ENCODE peak calls at places on chromosomes 11 and 22, in ten cellular contexts. One of them, this sample, is unnamed.

GRCh38 chr11:6319879-6320410 is 356 bp downstream of the CAVIN3 start:
- DNase-seq in PC-9: peak; percentile 82
- DNase-seq in AG09309: peak; percentile 83
- DNase-seq in kidney: peak; percentile 97
- DNase-seq in A549: peak; percentile 82
- DNase-seq in psoas muscle: peak; percentile 92
- DNase-seq in heart right ventricle: peak; percentile 95
- DNase-seq in left lung: peak; percentile 93
- DNase-seq in CD8-positive, alpha-beta T cell: no peak
- DNase-seq in GM23338: peak; percentile 86
- DNase-seq in this sample: peak; percentile 32

GRCh38 chr11:58639103-58639502 is 16.6 kb downstream of the CNTF start:
- DNase-seq in CD8-positive, alpha-beta T cell: no peak
- DNase-seq in psoas muscle: no peak
- DNase-seq in PC-9: no peak
- DNase-seq in AG09309: no peak
- DNase-seq in left lung: no peak
- DNase-seq in kidney: no peak
- DNase-seq in heart right ventricle: no peak
- DNase-seq in A549: no peak
- DNase-seq in GM23338: no peak
- DNase-seq in this sample: no peak

GRCh38 chr11:19553683-19554333 is 158.8 kb upstream of the NAV2 start:
- DNase-seq in left lung: peak; percentile 83
- DNase-seq in CD8-positive, alpha-beta T cell: peak; percentile 52
- DNase-seq in kidney: peak; percentile 88
- DNase-seq in psoas muscle: peak; percentile 88
- DNase-seq in heart right ventricle: peak; percentile 78
- DNase-seq in GM23338: peak; percentile 93
- DNase-seq in A549: peak; percentile 67
- DNase-seq in PC-9: peak; percentile 81
- DNase-seq in AG09309: peak; percentile 13
- DNase-seq in this sample: peak; percentile 50

GRCh38 chr11:87212891-87213290 is 175.2 kb downstream of the TMEM135 start:
- DNase-seq in heart right ventricle: no peak
- DNase-seq in GM23338: no peak
- DNase-seq in CD8-positive, alpha-beta T cell: no peak
- DNase-seq in kidney: no peak
- DNase-seq in psoas muscle: no peak
- DNase-seq in AG09309: peak; percentile 8
- DNase-seq in A549: no peak
- DNase-seq in left lung: no peak
- DNase-seq in PC-9: no peak
- DNase-seq in this sample: no peak

GRCh38 chr11:100876826-100877545 is 189.9 kb downstream of the ARHGAP42 start:
- DNase-seq in kidney: no peak
- DNase-seq in heart right ventricle: peak; percentile 20
- DNase-seq in AG09309: peak; percentile 88
- DNase-seq in A549: peak; percentile 27
- DNase-seq in GM23338: peak; percentile 28
- DNase-seq in left lung: no peak
- DNase-seq in psoas muscle: no peak
- DNase-seq in PC-9: no peak
- DNase-seq in CD8-positive, alpha-beta T cell: no peak
- DNase-seq in this sample: no peak

GRCh38 chr22:46256358-46256958 is 6.4 kb upstream of the CDPF1 start:
- DNase-seq in AG09309: no peak
- DNase-seq in kidney: no peak
- DNase-seq in heart right ventricle: no peak
- DNase-seq in psoas muscle: no peak
- DNase-seq in A549: no peak
- DNase-seq in GM23338: no peak
- DNase-seq in CD8-positive, alpha-beta T cell: no peak
- DNase-seq in PC-9: no peak
- DNase-seq in left lung: no peak
- DNase-seq in this sample: no peak

GRCh38 chr11:45048870-45049825 is 97.3 kb upstream of the PRDM11 start:
- DNase-seq in psoas muscle: no peak
- DNase-seq in heart right ventricle: peak; percentile 71
- DNase-seq in A549: no peak
- DNase-seq in AG09309: no peak
- DNase-seq in kidney: no peak
- DNase-seq in GM23338: no peak
- DNase-seq in left lung: no peak
- DNase-seq in CD8-positive, alpha-beta T cell: no peak
- DNase-seq in PC-9: no peak
- DNase-seq in this sample: no peak

GRCh38 chr11:73866095-73866579 is 10.5 kb downstream of the COA4 start:
- DNase-seq in left lung: no peak
- DNase-seq in A549: no peak
- DNase-seq in AG09309: no peak
- DNase-seq in kidney: no peak
- DNase-seq in PC-9: no peak
- DNase-seq in heart right ventricle: no peak
- DNase-seq in CD8-positive, alpha-beta T cell: no peak
- DNase-seq in psoas muscle: no peak
- DNase-seq in GM23338: no peak
- DNase-seq in this sample: no peak

GRCh38 chr11:117256573-117256972 is 24.1 kb downstream of the RNF214 start:
- DNase-seq in A549: no peak
- DNase-seq in GM23338: no peak
- DNase-seq in heart right ventricle: no peak
- DNase-seq in AG09309: no peak
- DNase-seq in CD8-positive, alpha-beta T cell: no peak
- DNase-seq in left lung: no peak
- DNase-seq in psoas muscle: no peak
- DNase-seq in PC-9: no peak
- DNase-seq in kidney: no peak
- DNase-seq in this sample: no peak

GRCh38 chr11:126990716-126991480 is 9.7 kb downstream of the KIRREL3 start:
- DNase-seq in psoas muscle: no peak
- DNase-seq in left lung: no peak
- DNase-seq in heart right ventricle: no peak
- DNase-seq in GM23338: no peak
- DNase-seq in AG09309: no peak
- DNase-seq in kidney: no peak
- DNase-seq in CD8-positive, alpha-beta T cell: no peak
- DNase-seq in A549: no peak
- DNase-seq in PC-9: no peak
- DNase-seq in this sample: no peak

GRCh38 chr11:70020336-70021214 is 57.5 kb upstream of the ANO1 start:
- DNase-seq in heart right ventricle: peak; percentile 53
- DNase-seq in AG09309: no peak
- DNase-seq in PC-9: no peak
- DNase-seq in CD8-positive, alpha-beta T cell: no peak
- DNase-seq in psoas muscle: no peak
- DNase-seq in kidney: no peak
- DNase-seq in left lung: no peak
- DNase-seq in A549: no peak
- DNase-seq in GM23338: no peak
- DNase-seq in this sample: no peak

DNA sequence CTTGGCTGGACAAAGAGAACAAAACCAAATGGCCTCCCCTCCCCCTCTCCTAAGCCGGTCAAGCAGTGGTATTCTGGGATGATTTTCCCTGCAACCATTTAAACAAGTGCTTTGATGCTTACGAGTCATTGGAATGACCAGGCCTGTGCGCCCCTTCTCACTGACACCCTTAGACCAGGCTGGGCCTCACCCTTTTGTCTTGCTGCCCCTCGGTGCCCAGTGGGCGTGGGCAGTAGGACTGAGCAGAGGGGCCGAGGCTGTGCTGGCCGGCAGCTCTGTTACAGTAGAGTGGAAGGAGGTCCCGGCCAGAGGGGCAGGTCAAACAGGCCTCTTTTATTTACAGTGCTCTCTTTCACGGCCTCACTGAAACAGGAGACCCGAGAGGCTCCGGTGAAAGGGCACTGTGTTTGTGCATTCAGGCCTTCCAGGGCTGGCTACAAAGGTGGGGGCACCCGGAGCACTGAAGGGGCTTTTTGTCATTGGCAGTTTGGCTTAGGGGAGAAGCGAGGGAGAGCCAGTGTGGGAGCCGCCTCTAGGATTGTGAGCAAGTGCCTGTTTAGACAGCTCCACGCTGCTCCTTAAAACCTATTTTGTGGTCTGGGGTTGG is 32.4 kb downstream of the ZBTB16 start:
- DNase-seq in left lung: no peak
- DNase-seq in kidney: no peak
- DNase-seq in CD8-positive, alpha-beta T cell: no peak
- DNase-seq in heart right ventricle: no peak
- DNase-seq in AG09309: no peak
- DNase-seq in GM23338: no peak
- DNase-seq in psoas muscle: peak; percentile 48
- DNase-seq in A549: no peak
- DNase-seq in PC-9: no peak
- DNase-seq in this sample: no peak
- H3K4me3 ChIP-seq in left lung: no peak overlapping the region
- H3K4me3 ChIP-seq in kidney: no peak overlapping the region
- H3K4me3 ChIP-seq in CD8-positive, alpha-beta T cell: no peak overlapping the region
- H3K4me3 ChIP-seq in heart right ventricle: no peak overlapping the region
- H3K4me3 ChIP-seq in AG09309: no peak overlapping the region
- H3K4me3 ChIP-seq in GM23338: no peak overlapping the region
- H3K4me3 ChIP-seq in psoas muscle: peak overlapping the region; percentile 33
- H3K4me3 ChIP-seq in A549: no peak overlapping the region
- H3K4me3 ChIP-seq in PC-9: no peak overlapping the region
- H3K4me3 ChIP-seq in this sample: no peak overlapping the region

GRCh38 chr11:66002648-66003225 is 434 bp downstream of the BANF1 start:
- DNase-seq in psoas muscle: peak; percentile 91
- DNase-seq in PC-9: peak; percentile 70
- DNase-seq in A549: peak; percentile 52
- DNase-seq in AG09309: no peak
- DNase-seq in heart right ventricle: peak; percentile 48
- DNase-seq in kidney: no peak
- DNase-seq in CD8-positive, alpha-beta T cell: no peak
- DNase-seq in GM23338: peak; percentile 39
- DNase-seq in left lung: peak; percentile 92
- DNase-seq in this sample: no peak
- TF ChIP-seq CTCF in psoas muscle: no peak
- TF ChIP-seq CTCF in PC-9: no peak
- TF ChIP-seq CTCF in A549: peak; percentile 21
- TF ChIP-seq CTCF in AG09309: no peak
- TF ChIP-seq CTCF in heart right ventricle: peak; percentile 43
- TF ChIP-seq CTCF in kidney: peak; percentile 5
- TF ChIP-seq CTCF in CD8-positive, alpha-beta T cell: no peak
- TF ChIP-seq CTCF in GM23338: peak; percentile 14
- TF ChIP-seq CTCF in left lung: no peak
- TF ChIP-seq CTCF in this sample: peak; percentile 19

DNA sequence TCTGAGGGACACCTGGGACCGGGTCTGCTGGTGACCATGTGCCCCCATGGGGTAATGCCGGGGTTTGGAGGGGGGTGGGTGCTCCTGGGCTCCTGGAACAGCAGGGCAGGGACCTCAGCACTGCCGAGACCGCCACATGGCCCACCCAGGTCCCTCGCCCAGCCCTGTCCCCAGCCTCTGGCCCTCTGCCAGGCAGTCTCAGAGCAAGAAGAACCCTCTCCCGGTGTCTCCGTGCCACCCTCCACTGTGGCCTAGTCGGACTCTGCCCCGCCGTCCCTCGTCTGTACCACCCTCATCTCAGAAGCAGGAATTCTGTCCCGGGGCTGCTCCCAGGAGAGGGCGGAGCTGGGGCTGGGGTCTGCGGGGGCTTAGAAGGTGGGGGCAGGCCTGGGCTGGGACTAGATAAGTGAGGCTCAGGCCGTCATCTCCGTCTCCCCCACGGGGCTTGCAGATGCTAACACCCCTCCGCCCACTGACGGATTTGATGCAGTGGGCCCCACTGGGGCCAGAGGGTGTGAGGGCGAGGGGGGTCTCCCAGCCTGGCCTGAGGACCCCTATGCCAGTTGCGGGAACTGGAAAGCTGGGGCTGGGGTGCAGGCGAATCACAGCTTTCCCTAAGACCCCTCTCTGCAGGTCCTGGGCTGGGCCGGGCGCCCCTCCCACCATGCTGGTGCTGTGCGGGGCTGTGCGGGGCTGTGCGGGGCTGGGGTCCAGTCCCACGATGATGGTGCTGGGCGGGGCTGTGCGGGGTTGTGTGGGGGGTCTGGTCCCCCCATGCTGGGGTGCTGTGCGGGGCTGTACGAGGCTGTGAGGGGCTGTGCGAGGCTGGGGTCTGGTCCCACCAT is 1.1 kb downstream of the MUC5AC start:
- DNase-seq in kidney: peak; percentile 62
- DNase-seq in heart right ventricle: no peak
- DNase-seq in CD8-positive, alpha-beta T cell: no peak
- DNase-seq in PC-9: no peak
- DNase-seq in left lung: peak; percentile 69
- DNase-seq in psoas muscle: peak; percentile 44
- DNase-seq in A549: no peak
- DNase-seq in AG09309: no peak
- DNase-seq in GM23338: no peak
- DNase-seq in this sample: no peak
- H3K4me3 ChIP-seq in kidney: no peak overlapping the region
- H3K4me3 ChIP-seq in heart right ventricle: no peak overlapping the region
- H3K4me3 ChIP-seq in CD8-positive, alpha-beta T cell: no peak overlapping the region
- H3K4me3 ChIP-seq in PC-9: no peak overlapping the region
- H3K4me3 ChIP-seq in left lung: no peak overlapping the region
- H3K4me3 ChIP-seq in psoas muscle: no peak overlapping the region
- H3K4me3 ChIP-seq in A549: no peak overlapping the region
- H3K4me3 ChIP-seq in AG09309: no peak overlapping the region
- H3K4me3 ChIP-seq in GM23338: no peak overlapping the region
- H3K4me3 ChIP-seq in this sample: no peak overlapping the region

GRCh38 chr11:11374358-11375148 is 21.5 kb upstream of the CSNK2A3 start:
- DNase-seq in heart right ventricle: no peak
- DNase-seq in GM23338: no peak
- DNase-seq in A549: no peak
- DNase-seq in psoas muscle: no peak
- DNase-seq in left lung: no peak
- DNase-seq in kidney: no peak
- DNase-seq in CD8-positive, alpha-beta T cell: no peak
- DNase-seq in AG09309: no peak
- DNase-seq in PC-9: no peak
- DNase-seq in this sample: no peak

GRCh38 chr11:11370263-11371060 is 17.4 kb upstream of the CSNK2A3 start:
- DNase-seq in PC-9: no peak
- DNase-seq in CD8-positive, alpha-beta T cell: no peak
- DNase-seq in psoas muscle: no peak
- DNase-seq in kidney: no peak
- DNase-seq in heart right ventricle: no peak
- DNase-seq in A549: no peak
- DNase-seq in GM23338: no peak
- DNase-seq in left lung: no peak
- DNase-seq in AG09309: no peak
- DNase-seq in this sample: peak; percentile 12

GRCh38 chr11:11372461-11372860 is 19.4 kb upstream of the CSNK2A3 start:
- DNase-seq in psoas muscle: no peak
- DNase-seq in PC-9: no peak
- DNase-seq in AG09309: no peak
- DNase-seq in left lung: no peak
- DNase-seq in heart right ventricle: no peak
- DNase-seq in GM23338: no peak
- DNase-seq in kidney: no peak
- DNase-seq in A549: no peak
- DNase-seq in CD8-positive, alpha-beta T cell: no peak
- DNase-seq in this sample: no peak

GRCh38 chr11:11378184-11378940 is 25.3 kb upstream of the CSNK2A3 start:
- DNase-seq in left lung: no peak
- DNase-seq in psoas muscle: no peak
- DNase-seq in heart right ventricle: no peak
- DNase-seq in GM23338: no peak
- DNase-seq in PC-9: no peak
- DNase-seq in A549: no peak
- DNase-seq in CD8-positive, alpha-beta T cell: no peak
- DNase-seq in kidney: no peak
- DNase-seq in AG09309: no peak
- DNase-seq in this sample: no peak

GRCh38 chr11:11373934-11374333 is 20.9 kb upstream of the CSNK2A3 start:
- DNase-seq in CD8-positive, alpha-beta T cell: no peak
- DNase-seq in psoas muscle: no peak
- DNase-seq in heart right ventricle: no peak
- DNase-seq in PC-9: no peak
- DNase-seq in A549: no peak
- DNase-seq in left lung: no peak
- DNase-seq in GM23338: no peak
- DNase-seq in kidney: no peak
- DNase-seq in AG09309: no peak
- DNase-seq in this sample: no peak
- TF ChIP-seq CTCF in CD8-positive, alpha-beta T cell: no peak
- TF ChIP-seq CTCF in psoas muscle: no peak
- TF ChIP-seq CTCF in heart right ventricle: no peak
- TF ChIP-seq CTCF in PC-9: no peak
- TF ChIP-seq CTCF in A549: no peak
- TF ChIP-seq CTCF in left lung: no peak
- TF ChIP-seq CTCF in GM23338: no peak
- TF ChIP-seq CTCF in kidney: no peak
- TF ChIP-seq CTCF in AG09309: no peak
- TF ChIP-seq CTCF in this sample: no peak

This sample was measured in GM06990.